ENCODE peak calls at places on chromosome 9, in eight cellular contexts. One of them, this sample, is unnamed.

GRCh38 chr9:98047002-98047401 is 9.5 kb upstream of the NANS start:
- DNase-seq in adipocyte: no peak
- DNase-seq in SJSA1: no peak
- DNase-seq in epithelial cell of proximal tubule: no peak
- DNase-seq in NCI-H2029 treated with DMSO at 0.1 percent for 48 hours: no peak
- DNase-seq in stimulated activated CD4-positive, alpha-beta T cell treated with anti-CD3 and anti-CD28 coated beads, Interleukin-2, amount 100 ng/mL, for 48 hours: no peak
- DNase-seq in activated CD8-positive, alpha-beta memory T cell treated with anti-CD3 and anti-CD28 coated beads, Interleukin-2, amount 50 U/mL, for 48 hours: no peak
- DNase-seq in M059J: no peak
- DNase-seq in this sample: no peak

GRCh38 chr9:104969116-104969515 is 41.2 kb upstream of the ABCA1 start:
- DNase-seq in epithelial cell of proximal tubule: no peak
- DNase-seq in M059J: no peak
- DNase-seq in stimulated activated CD4-positive, alpha-beta T cell treated with anti-CD3 and anti-CD28 coated beads, Interleukin-2, amount 100 ng/mL, for 48 hours: no peak
- DNase-seq in SJSA1: no peak
- DNase-seq in activated CD8-positive, alpha-beta memory T cell treated with anti-CD3 and anti-CD28 coated beads, Interleukin-2, amount 50 U/mL, for 48 hours: no peak
- DNase-seq in adipocyte: no peak
- DNase-seq in NCI-H2029 treated with DMSO at 0.1 percent for 48 hours: no peak
- DNase-seq in this sample: no peak

GRCh38 chr9:2356391-2356790 is 265.2 kb upstream of the VLDLR start:
- DNase-seq in NCI-H2029 treated with DMSO at 0.1 percent for 48 hours: no peak
- DNase-seq in adipocyte: no peak
- DNase-seq in activated CD8-positive, alpha-beta memory T cell treated with anti-CD3 and anti-CD28 coated beads, Interleukin-2, amount 50 U/mL, for 48 hours: no peak
- DNase-seq in epithelial cell of proximal tubule: peak; percentile 26
- DNase-seq in M059J: peak; percentile 32
- DNase-seq in SJSA1: no peak
- DNase-seq in stimulated activated CD4-positive, alpha-beta T cell treated with anti-CD3 and anti-CD28 coated beads, Interleukin-2, amount 100 ng/mL, for 48 hours: no peak
- DNase-seq in this sample: no peak

GRCh38 chr9:8845376-8845775 is 1045.8 kb upstream of the DMAC1 start:
- DNase-seq in adipocyte: no peak
- DNase-seq in NCI-H2029 treated with DMSO at 0.1 percent for 48 hours: no peak
- DNase-seq in M059J: no peak
- DNase-seq in SJSA1: no peak
- DNase-seq in stimulated activated CD4-positive, alpha-beta T cell treated with anti-CD3 and anti-CD28 coated beads, Interleukin-2, amount 100 ng/mL, for 48 hours: no peak
- DNase-seq in epithelial cell of proximal tubule: no peak
- DNase-seq in activated CD8-positive, alpha-beta memory T cell treated with anti-CD3 and anti-CD28 coated beads, Interleukin-2, amount 50 U/mL, for 48 hours: no peak
- DNase-seq in this sample: no peak

GRCh38 chr9:134690301-134690751 is 48.7 kb downstream of the COL5A1 start:
- DNase-seq in M059J: no peak
- DNase-seq in SJSA1: no peak
- DNase-seq in epithelial cell of proximal tubule: no peak
- DNase-seq in adipocyte: no peak
- DNase-seq in stimulated activated CD4-positive, alpha-beta T cell treated with anti-CD3 and anti-CD28 coated beads, Interleukin-2, amount 100 ng/mL, for 48 hours: no peak
- DNase-seq in NCI-H2029 treated with DMSO at 0.1 percent for 48 hours: no peak
- DNase-seq in activated CD8-positive, alpha-beta memory T cell treated with anti-CD3 and anti-CD28 coated beads, Interleukin-2, amount 50 U/mL, for 48 hours: no peak
- DNase-seq in this sample: no peak

GRCh38 chr9:119634036-119634435 is 264.8 kb upstream of the BRINP1 start:
- DNase-seq in M059J: no peak
- DNase-seq in stimulated activated CD4-positive, alpha-beta T cell treated with anti-CD3 and anti-CD28 coated beads, Interleukin-2, amount 100 ng/mL, for 48 hours: no peak
- DNase-seq in NCI-H2029 treated with DMSO at 0.1 percent for 48 hours: no peak
- DNase-seq in activated CD8-positive, alpha-beta memory T cell treated with anti-CD3 and anti-CD28 coated beads, Interleukin-2, amount 50 U/mL, for 48 hours: no peak
- DNase-seq in adipocyte: no peak
- DNase-seq in epithelial cell of proximal tubule: no peak
- DNase-seq in SJSA1: no peak
- DNase-seq in this sample: no peak

GRCh38 chr9:86046080-86046636 is 53.2 kb downstream of the GOLM1 start:
- DNase-seq in adipocyte: no peak
- DNase-seq in NCI-H2029 treated with DMSO at 0.1 percent for 48 hours: no peak
- DNase-seq in activated CD8-positive, alpha-beta memory T cell treated with anti-CD3 and anti-CD28 coated beads, Interleukin-2, amount 50 U/mL, for 48 hours: no peak
- DNase-seq in SJSA1: no peak
- DNase-seq in epithelial cell of proximal tubule: no peak
- DNase-seq in stimulated activated CD4-positive, alpha-beta T cell treated with anti-CD3 and anti-CD28 coated beads, Interleukin-2, amount 100 ng/mL, for 48 hours: no peak
- DNase-seq in M059J: no peak
- DNase-seq in this sample: no peak

GRCh38 chr9:36158122-36158521 is 11.1 kb upstream of the CCIN start:
- DNase-seq in M059J: no peak
- DNase-seq in stimulated activated CD4-positive, alpha-beta T cell treated with anti-CD3 and anti-CD28 coated beads, Interleukin-2, amount 100 ng/mL, for 48 hours: no peak
- DNase-seq in activated CD8-positive, alpha-beta memory T cell treated with anti-CD3 and anti-CD28 coated beads, Interleukin-2, amount 50 U/mL, for 48 hours: no peak
- DNase-seq in adipocyte: no peak
- DNase-seq in NCI-H2029 treated with DMSO at 0.1 percent for 48 hours: no peak
- DNase-seq in SJSA1: no peak
- DNase-seq in epithelial cell of proximal tubule: no peak
- DNase-seq in this sample: peak; percentile 22

GRCh38 chr9:36163049-36163839 is 5.9 kb upstream of the CCIN start:
- DNase-seq in adipocyte: peak; percentile 57
- DNase-seq in M059J: peak; percentile 65
- DNase-seq in activated CD8-positive, alpha-beta memory T cell treated with anti-CD3 and anti-CD28 coated beads, Interleukin-2, amount 50 U/mL, for 48 hours: no peak
- DNase-seq in SJSA1: peak; percentile 49
- DNase-seq in epithelial cell of proximal tubule: peak; percentile 33
- DNase-seq in NCI-H2029 treated with DMSO at 0.1 percent for 48 hours: no peak
- DNase-seq in stimulated activated CD4-positive, alpha-beta T cell treated with anti-CD3 and anti-CD28 coated beads, Interleukin-2, amount 100 ng/mL, for 48 hours: no peak
- DNase-seq in this sample: no peak

GRCh38 chr9:69743930-69744329 is 15.9 kb downstream of the PTAR1 start:
- DNase-seq in activated CD8-positive, alpha-beta memory T cell treated with anti-CD3 and anti-CD28 coated beads, Interleukin-2, amount 50 U/mL, for 48 hours: no peak
- DNase-seq in epithelial cell of proximal tubule: no peak
- DNase-seq in M059J: no peak
- DNase-seq in adipocyte: no peak
- DNase-seq in NCI-H2029 treated with DMSO at 0.1 percent for 48 hours: no peak
- DNase-seq in stimulated activated CD4-positive, alpha-beta T cell treated with anti-CD3 and anti-CD28 coated beads, Interleukin-2, amount 100 ng/mL, for 48 hours: no peak
- DNase-seq in SJSA1: peak; percentile 8
- DNase-seq in this sample: no peak

GRCh38 chr9:134624119-134624826 is 17.3 kb upstream of the COL5A1 start:
- DNase-seq in stimulated activated CD4-positive, alpha-beta T cell treated with anti-CD3 and anti-CD28 coated beads, Interleukin-2, amount 100 ng/mL, for 48 hours: no peak
- DNase-seq in activated CD8-positive, alpha-beta memory T cell treated with anti-CD3 and anti-CD28 coated beads, Interleukin-2, amount 50 U/mL, for 48 hours: no peak
- DNase-seq in M059J: no peak
- DNase-seq in SJSA1: no peak
- DNase-seq in NCI-H2029 treated with DMSO at 0.1 percent for 48 hours: no peak
- DNase-seq in adipocyte: peak; percentile 26
- DNase-seq in epithelial cell of proximal tubule: no peak
- DNase-seq in this sample: no peak

GRCh38 chr9:137971477-137972138 is 94.0 kb downstream of the CACNA1B start:
- DNase-seq in stimulated activated CD4-positive, alpha-beta T cell treated with anti-CD3 and anti-CD28 coated beads, Interleukin-2, amount 100 ng/mL, for 48 hours: no peak
- DNase-seq in SJSA1: no peak
- DNase-seq in epithelial cell of proximal tubule: no peak
- DNase-seq in adipocyte: no peak
- DNase-seq in NCI-H2029 treated with DMSO at 0.1 percent for 48 hours: no peak
- DNase-seq in activated CD8-positive, alpha-beta memory T cell treated with anti-CD3 and anti-CD28 coated beads, Interleukin-2, amount 50 U/mL, for 48 hours: peak; percentile 34
- DNase-seq in M059J: no peak
- DNase-seq in this sample: no peak

GRCh38 chr9:95055851-95056551 is 261.5 kb downstream of the FANCC start:
- DNase-seq in activated CD8-positive, alpha-beta memory T cell treated with anti-CD3 and anti-CD28 coated beads, Interleukin-2, amount 50 U/mL, for 48 hours: no peak
- DNase-seq in stimulated activated CD4-positive, alpha-beta T cell treated with anti-CD3 and anti-CD28 coated beads, Interleukin-2, amount 100 ng/mL, for 48 hours: no peak
- DNase-seq in NCI-H2029 treated with DMSO at 0.1 percent for 48 hours: peak; percentile 64
- DNase-seq in epithelial cell of proximal tubule: no peak
- DNase-seq in adipocyte: peak; percentile 62
- DNase-seq in SJSA1: peak; percentile 73
- DNase-seq in M059J: no peak
- DNase-seq in this sample: no peak

GRCh38 chr9:129938291-129938979 is 103.2 kb downstream of the USP20 start:
- DNase-seq in activated CD8-positive, alpha-beta memory T cell treated with anti-CD3 and anti-CD28 coated beads, Interleukin-2, amount 50 U/mL, for 48 hours: no peak
- DNase-seq in M059J: peak; percentile 23
- DNase-seq in adipocyte: peak; percentile 84
- DNase-seq in SJSA1: peak; percentile 75
- DNase-seq in stimulated activated CD4-positive, alpha-beta T cell treated with anti-CD3 and anti-CD28 coated beads, Interleukin-2, amount 100 ng/mL, for 48 hours: no peak
- DNase-seq in epithelial cell of proximal tubule: no peak
- DNase-seq in NCI-H2029 treated with DMSO at 0.1 percent for 48 hours: no peak
- DNase-seq in this sample: no peak

GRCh38 chr9:883011-883410 is 41.5 kb downstream of the DMRT1 start:
- DNase-seq in adipocyte: no peak
- DNase-seq in activated CD8-positive, alpha-beta memory T cell treated with anti-CD3 and anti-CD28 coated beads, Interleukin-2, amount 50 U/mL, for 48 hours: no peak
- DNase-seq in SJSA1: no peak
- DNase-seq in epithelial cell of proximal tubule: no peak
- DNase-seq in M059J: no peak
- DNase-seq in NCI-H2029 treated with DMSO at 0.1 percent for 48 hours: no peak
- DNase-seq in stimulated activated CD4-positive, alpha-beta T cell treated with anti-CD3 and anti-CD28 coated beads, Interleukin-2, amount 100 ng/mL, for 48 hours: no peak
- DNase-seq in this sample: no peak

GRCh38 chr9:92175441-92175840 is 60.2 kb upstream of the SPTLC1 start:
- DNase-seq in epithelial cell of proximal tubule: no peak
- DNase-seq in M059J: no peak
- DNase-seq in adipocyte: no peak
- DNase-seq in activated CD8-positive, alpha-beta memory T cell treated with anti-CD3 and anti-CD28 coated beads, Interleukin-2, amount 50 U/mL, for 48 hours: no peak
- DNase-seq in SJSA1: no peak
- DNase-seq in NCI-H2029 treated with DMSO at 0.1 percent for 48 hours: no peak
- DNase-seq in stimulated activated CD4-positive, alpha-beta T cell treated with anti-CD3 and anti-CD28 coated beads, Interleukin-2, amount 100 ng/mL, for 48 hours: no peak
- DNase-seq in this sample: no peak

GRCh38 chr9:115008536-115008935 is 78.1 kb upstream of the TNFSF8 start:
- DNase-seq in activated CD8-positive, alpha-beta memory T cell treated with anti-CD3 and anti-CD28 coated beads, Interleukin-2, amount 50 U/mL, for 48 hours: no peak
- DNase-seq in epithelial cell of proximal tubule: peak; percentile 35
- DNase-seq in M059J: peak; percentile 96
- DNase-seq in SJSA1: peak; percentile 42
- DNase-seq in NCI-H2029 treated with DMSO at 0.1 percent for 48 hours: no peak
- DNase-seq in adipocyte: peak; percentile 86
- DNase-seq in stimulated activated CD4-positive, alpha-beta T cell treated with anti-CD3 and anti-CD28 coated beads, Interleukin-2, amount 100 ng/mL, for 48 hours: no peak
- DNase-seq in this sample: peak; percentile 14

GRCh38 chr9:137462396-137463193 is 3.5 kb upstream of the NSMF start:
- DNase-seq in SJSA1: no peak
- DNase-seq in M059J: no peak
- DNase-seq in stimulated activated CD4-positive, alpha-beta T cell treated with anti-CD3 and anti-CD28 coated beads, Interleukin-2, amount 100 ng/mL, for 48 hours: no peak
- DNase-seq in epithelial cell of proximal tubule: no peak
- DNase-seq in activated CD8-positive, alpha-beta memory T cell treated with anti-CD3 and anti-CD28 coated beads, Interleukin-2, amount 50 U/mL, for 48 hours: peak; percentile 59
- DNase-seq in NCI-H2029 treated with DMSO at 0.1 percent for 48 hours: no peak
- DNase-seq in adipocyte: no peak
- DNase-seq in this sample: no peak

GRCh38 chr9:34986541-34987047 is 3.0 kb upstream of the DNAJB5 start:
- DNase-seq in activated CD8-positive, alpha-beta memory T cell treated with anti-CD3 and anti-CD28 coated beads, Interleukin-2, amount 50 U/mL, for 48 hours: peak; percentile 67
- DNase-seq in NCI-H2029 treated with DMSO at 0.1 percent for 48 hours: peak; percentile 9
- DNase-seq in epithelial cell of proximal tubule: no peak
- DNase-seq in SJSA1: no peak
- DNase-seq in stimulated activated CD4-positive, alpha-beta T cell treated with anti-CD3 and anti-CD28 coated beads, Interleukin-2, amount 100 ng/mL, for 48 hours: no peak
- DNase-seq in adipocyte: no peak
- DNase-seq in M059J: peak; percentile 56
- DNase-seq in this sample: peak; percentile 88

GRCh38 chr9:114080773-114081440 is 2.8 kb upstream of the AMBP start:
- DNase-seq in epithelial cell of proximal tubule: peak; percentile 78
- DNase-seq in adipocyte: no peak
- DNase-seq in SJSA1: no peak
- DNase-seq in stimulated activated CD4-positive, alpha-beta T cell treated with anti-CD3 and anti-CD28 coated beads, Interleukin-2, amount 100 ng/mL, for 48 hours: no peak
- DNase-seq in M059J: no peak
- DNase-seq in NCI-H2029 treated with DMSO at 0.1 percent for 48 hours: no peak
- DNase-seq in activated CD8-positive, alpha-beta memory T cell treated with anti-CD3 and anti-CD28 coated beads, Interleukin-2, amount 50 U/mL, for 48 hours: no peak
- DNase-seq in this sample: no peak

GRCh38 chr9:94950733-94951590 is 224.5 kb downstream of the AOPEP start:
- DNase-seq in NCI-H2029 treated with DMSO at 0.1 percent for 48 hours: peak; percentile 91
- DNase-seq in SJSA1: no peak
- DNase-seq in activated CD8-positive, alpha-beta memory T cell treated with anti-CD3 and anti-CD28 coated beads, Interleukin-2, amount 50 U/mL, for 48 hours: no peak
- DNase-seq in stimulated activated CD4-positive, alpha-beta T cell treated with anti-CD3 and anti-CD28 coated beads, Interleukin-2, amount 100 ng/mL, for 48 hours: no peak
- DNase-seq in epithelial cell of proximal tubule: no peak
- DNase-seq in M059J: peak; percentile 85
- DNase-seq in adipocyte: peak; percentile 54
- DNase-seq in this sample: no peak